ENCODE peak calls at places on chromosomes 3 and 15, in four cellular contexts. K is cardiac fibroblast, G is right lobe of liver, O is AG04450. I is an unnamed sample.
A peak's percentile ranks its signal among the peaks of the same experiment; 100 is the strongest.

GRCh38 chr3:16460886-16461285 is 52.6 kb downstream of the RFTN1 start:
- DNase-seq in G (no peak), O (no peak), K (no peak), I (no peak)

GRCh38 chr15:90334304-90334731 is 17.8 kb upstream of the ZNF774 start:
- DNase-seq in O (no peak), G (no peak), K (no peak), I (no peak)

GRCh38 chr15:29522373-29523276 is 253.0 kb upstream of the NSMCE3 start:
- DNase-seq in G (no peak), K (no peak), O (no peak), I (no peak)

GRCh38 chr3:14458434-14459280 is 56.3 kb downstream of the SLC6A6 start:
- DNase-seq in G (no peak), K (no peak), O (no peak), I (no peak)

GRCh38 chr3:22117091-22117490 is 366.1 kb upstream of the ZNF385D start:
- DNase-seq in O (no peak), K (peak; percentile 10), G (no peak), I (no peak)

GRCh38 chr15:62119224-62119925 is 45.7 kb downstream of the C2CD4B start:
- DNase-seq in G (no peak), O (peak; percentile 78), K (peak; percentile 94), I (no peak)

GRCh38 chr3:168036654-168037419 is 58.9 kb downstream of the GOLIM4 start:
- DNase-seq in K (no peak), O (no peak), G (no peak), I (no peak)

GRCh38 chr3:155270485-155271342 is 22.8 kb downstream of the STRIT1 start:
- DNase-seq in O (no peak), G (no peak), K (no peak), I (no peak)

GRCh38 chr15:96692826-96693225 is 362.3 kb downstream of the NR2F2 start:
- DNase-seq in O (no peak), G (no peak), K (no peak), I (no peak)

GRCh38 chr15:76812381-76812780 is 92.8 kb downstream of the SCAPER start:
- DNase-seq in O (no peak), K (no peak), G (no peak), I (no peak)

GRCh38 chr3:193767353-193768068 is 174.5 kb downstream of the OPA1 start:
- DNase-seq in K (no peak), G (no peak), O (no peak), I (no peak)

GRCh38 chr15:51077565-51078153 is 17.0 kb downstream of the TNFAIP8L3 start:
- DNase-seq in K (peak; percentile 68), G (peak; percentile 67), O (no peak), I (peak; percentile 84)

GRCh38 chr3:110456001-110456400 is 615.6 kb upstream of the NECTIN3 start:
- DNase-seq in G (no peak), O (no peak), K (no peak), I (no peak)

GRCh38 chr3:98343647-98344507 is 9.8 kb upstream of the OR5K4 start:
- DNase-seq in O (no peak), G (no peak), K (peak; percentile 22), I (peak; percentile 34)

GRCh38 chr3:149245738-149246451 is 24.3 kb upstream of the CP start:
- DNase-seq in O (no peak), K (peak; percentile 37), G (no peak), I (peak; percentile 27)

GRCh38 chr3:115072265-115073008 is 74.7 kb downstream of the ZBTB20 start:
- DNase-seq in O (no peak), K (peak; percentile 62), G (no peak), I (no peak)

GRCh38 chr15:80581976-80582375 is 113.1 kb upstream of the ABHD17C start:
- DNase-seq in K (no peak), G (no peak), O (no peak), I (no peak)

GRCh38 chr15:67100808-67101581 is 35.6 kb downstream of the SMAD3 start:
- DNase-seq in K (no peak), O (no peak), G (no peak), I (peak; percentile 60)

GRCh38 chr3:5136619-5137429 is 14.7 kb downstream of the ARL8B start:
- DNase-seq in O (no peak), K (peak; percentile 34), G (no peak), I (peak; percentile 54)

GRCh38 chr15:29530966-29531365 is 261.3 kb upstream of the NSMCE3 start:
- DNase-seq in K (no peak), O (no peak), G (no peak), I (no peak)

GRCh38 chr3:159451482-159451881 is 537.2 kb upstream of the IL12A start:
- DNase-seq in K (no peak), G (no peak), O (no peak), I (no peak)

GRCh38 chr15:57528940-57529565 is 62.7 kb upstream of the MYZAP start:
- DNase-seq in G (no peak), O (no peak), K (no peak), I (no peak)
- TF ChIP-seq CTCF in G (no peak), O (no peak), K (no peak), I (no peak)

DNA sequence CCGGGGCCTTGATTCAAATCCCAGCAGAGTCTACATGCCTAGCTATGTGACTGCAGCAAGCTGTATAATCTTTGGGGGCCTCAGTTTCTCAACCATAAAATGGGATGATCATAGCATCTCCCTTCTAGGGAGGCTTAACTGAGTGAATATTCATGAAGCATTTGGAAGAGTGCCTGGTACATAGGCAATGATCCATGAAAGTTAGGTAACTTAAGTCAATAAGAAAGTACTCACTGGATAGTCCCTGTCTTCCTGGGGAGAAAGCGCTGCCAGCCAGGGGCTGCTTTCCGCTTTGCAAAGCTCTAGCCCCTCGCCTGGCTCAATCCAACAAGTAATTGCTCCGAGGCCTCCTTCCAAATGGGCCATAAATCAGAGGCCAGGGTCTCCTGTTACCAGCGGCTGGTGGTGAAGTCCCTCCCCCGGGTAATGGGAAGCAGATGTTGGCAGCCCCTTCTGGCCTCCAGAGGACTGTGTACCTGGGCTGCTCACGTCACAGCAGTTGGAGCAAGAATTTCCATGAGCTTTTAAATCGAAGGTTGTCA is 521.9 kb upstream of the PROK2 start:
- DNase-seq in G (peak; percentile 87), O (no peak), K (no peak), I (no peak)
- TF ChIP-seq CTCF in G (peak; percentile 24), O (no peak), K (no peak), I (no peak)

DNA sequence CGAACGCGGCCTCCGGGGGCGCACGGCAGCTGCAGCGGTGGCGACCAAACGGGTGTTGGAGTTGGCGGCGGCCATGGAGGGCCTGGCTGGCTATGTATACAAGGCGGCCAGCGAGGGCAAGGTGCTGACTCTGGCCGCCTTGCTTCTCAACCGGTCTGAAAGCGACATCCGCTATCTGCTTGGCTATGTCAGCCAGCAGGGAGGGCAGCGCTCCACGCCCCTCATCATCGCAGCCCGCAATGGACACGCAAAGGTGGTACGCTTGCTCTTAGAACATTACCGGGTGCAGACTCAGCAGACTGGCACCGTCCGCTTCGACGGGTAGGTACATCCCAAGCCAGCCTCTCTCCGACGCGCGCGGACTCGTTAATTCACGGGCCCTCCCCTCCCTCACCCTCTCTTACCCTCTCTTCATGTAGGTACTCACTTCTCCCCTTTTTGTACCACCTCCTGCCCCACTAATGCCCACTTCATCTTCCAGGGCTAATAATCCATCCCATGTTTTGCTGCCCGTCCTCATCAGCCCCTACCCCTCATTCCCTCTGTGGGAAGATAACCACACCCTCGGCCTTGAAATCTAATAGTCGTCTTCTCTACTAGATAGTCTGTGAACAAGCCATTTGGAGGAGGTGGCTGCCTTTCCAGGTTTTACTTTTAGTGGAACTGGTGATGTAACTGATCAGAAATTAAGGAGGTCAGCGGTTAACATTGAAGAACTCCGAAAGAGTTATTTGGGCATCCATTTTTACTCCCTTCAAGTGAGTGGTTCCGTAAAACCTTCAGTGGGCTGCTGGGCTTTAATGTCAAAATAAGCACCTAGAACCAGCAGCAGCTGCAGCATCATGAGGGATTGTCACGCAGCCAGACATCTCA is 1.0 kb downstream of the FEM1B start:
- DNase-seq in G (no peak), O (no peak), K (peak; percentile 20), I (no peak)
- TF ChIP-seq CTCF in G (no peak), O (peak; percentile 40), K (peak; percentile 34), I (peak; percentile 67)

GRCh38 chr3:172317481-172317880 is 130.8 kb downstream of the GHSR start:
- DNase-seq in K (no peak), G (no peak), O (no peak), I (no peak)
- TF ChIP-seq CTCF in K (no peak), G (no peak), O (no peak), I (no peak)

GRCh38 chr15:64348455-64348854 is 7.5 kb downstream of the CSNK1G1 start:
- DNase-seq in O (no peak), G (no peak), K (no peak), I (no peak)

GRCh38 chr15:64343841-64344240 is 12.1 kb downstream of the CSNK1G1 start:
- DNase-seq in G (no peak), K (no peak), O (no peak), I (no peak)

GRCh38 chr15:64343222-64343621 is 12.8 kb downstream of the CSNK1G1 start:
- DNase-seq in K (peak; percentile 13), O (no peak), G (no peak), I (no peak)

GRCh38 chr15:64341961-64342360 is 14.0 kb downstream of the CSNK1G1 start:
- DNase-seq in O (no peak), G (no peak), K (no peak), I (no peak)

DNA sequence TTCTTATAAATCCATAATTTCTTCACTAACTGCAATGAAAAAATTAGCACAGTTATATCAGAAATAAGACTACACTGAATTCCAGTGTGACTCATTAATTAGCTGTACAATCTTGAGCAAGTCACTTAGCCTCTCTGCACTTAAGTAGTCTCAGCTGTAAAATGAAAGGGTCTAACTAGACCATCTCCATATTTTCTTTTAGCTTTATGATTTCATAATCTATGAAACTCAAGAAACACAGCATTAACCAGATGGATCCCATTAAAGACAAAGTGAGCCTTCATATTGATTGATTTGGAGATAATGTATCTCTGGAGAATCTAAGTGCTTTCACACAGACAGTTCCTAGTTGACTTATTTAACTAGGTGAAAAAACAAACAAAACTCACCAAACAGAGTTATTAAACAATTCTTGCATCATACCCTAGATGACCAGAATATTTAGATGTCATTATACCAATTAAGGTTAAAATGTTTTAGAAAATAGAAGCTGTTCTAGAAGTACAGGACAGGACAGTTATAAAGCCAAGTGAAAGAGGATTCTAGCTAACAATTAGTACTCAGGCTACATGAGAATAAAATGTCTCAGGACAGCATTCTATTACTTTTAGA is 11.2 kb downstream of the CSNK1G1 start:
- DNase-seq in K (peak; percentile 36), O (no peak), G (no peak), I (no peak)
- TF ChIP-seq CTCF in K (no peak), O (no peak), G (no peak), I (no peak)

GRCh38 chr15:49124371-49124770 is 31.0 kb downstream of the COPS2 start:
- DNase-seq in K (no peak), O (no peak), G (no peak), I (no peak)

GRCh38 chr15:49121901-49122300 is 33.5 kb downstream of the COPS2 start:
- DNase-seq in O (no peak), K (no peak), G (no peak), I (no peak)

DNA sequence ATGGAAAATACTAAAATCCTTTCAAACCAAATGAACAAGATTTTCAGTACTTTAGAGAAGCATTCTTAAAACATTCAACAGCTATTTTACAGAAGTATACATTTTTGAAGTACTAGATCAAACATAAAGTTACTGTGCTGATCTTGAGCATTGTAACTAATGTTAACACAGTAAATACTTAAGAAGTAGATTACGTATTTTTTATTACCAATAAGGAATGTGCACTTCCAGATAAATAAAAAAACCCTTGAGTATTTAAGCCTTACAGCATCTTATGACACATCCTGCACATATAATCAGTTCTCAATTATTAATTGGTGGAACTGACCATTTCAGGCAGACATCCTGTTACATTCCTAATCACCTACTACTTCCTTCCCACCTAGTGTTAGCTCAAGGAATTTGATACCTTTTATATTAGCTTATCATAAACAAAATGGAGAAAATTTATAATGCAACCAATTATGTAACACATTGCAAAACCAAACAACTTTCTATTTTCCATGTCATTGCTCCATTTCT is 32.8 kb downstream of the COPS2 start:
- DNase-seq in O (no peak), K (no peak), G (no peak), I (no peak)
- TF ChIP-seq CTCF in O (no peak), K (no peak), G (no peak), I (no peak)

I was measured in GM13977.